ENCODE peak calls at places on chromosome 21, in six cellular contexts. One of them, this sample, is unnamed.

GRCh38 chr21:33197546-33197945 is 32.2 kb upstream of the IFNAR2 start:
- DNase-seq in small intestine: peak; percentile 82
- DNase-seq in ovary: no peak
- DNase-seq in IMR-90: no peak
- DNase-seq in RWPE2: no peak
- DNase-seq in GM23248: no peak
- DNase-seq in this sample: no peak

GRCh38 chr21:44709426-44710293 is 1.7 kb downstream of the TSPEAR start:
- DNase-seq in small intestine: no peak
- DNase-seq in ovary: no peak
- DNase-seq in IMR-90: peak; percentile 0
- DNase-seq in RWPE2: peak; percentile 70
- DNase-seq in GM23248: peak; percentile 22
- DNase-seq in this sample: peak; percentile 52

GRCh38 chr21:37994211-37994610 is 78.0 kb upstream of the KCNJ6 start:
- DNase-seq in small intestine: no peak
- DNase-seq in ovary: no peak
- DNase-seq in IMR-90: no peak
- DNase-seq in RWPE2: no peak
- DNase-seq in GM23248: no peak
- DNase-seq in this sample: no peak

GRCh38 chr21:36261459-36261858 is 58.5 kb upstream of the MORC3 start:
- DNase-seq in small intestine: no peak
- DNase-seq in ovary: no peak
- DNase-seq in IMR-90: no peak
- DNase-seq in RWPE2: no peak
- DNase-seq in GM23248: no peak
- DNase-seq in this sample: no peak

GRCh38 chr21:43805275-43805800 is 16.0 kb downstream of the RRP1 start:
- DNase-seq in small intestine: no peak
- DNase-seq in ovary: no peak
- DNase-seq in IMR-90: no peak
- DNase-seq in RWPE2: no peak
- DNase-seq in GM23248: no peak
- DNase-seq in this sample: no peak

GRCh38 chr21:41164981-41165650 is 2.8 kb upstream of the BACE2 start:
- DNase-seq in small intestine: peak; percentile 76
- DNase-seq in ovary: no peak
- DNase-seq in IMR-90: peak; percentile 58
- DNase-seq in RWPE2: peak; percentile 87
- DNase-seq in GM23248: peak; percentile 32
- DNase-seq in this sample: no peak

GRCh38 chr21:41321908-41322495 is 5.4 kb downstream of the FAM3B start:
- DNase-seq in small intestine: peak; percentile 57
- DNase-seq in ovary: no peak
- DNase-seq in IMR-90: no peak
- DNase-seq in RWPE2: no peak
- DNase-seq in GM23248: no peak
- DNase-seq in this sample: no peak

GRCh38 chr21:44455524-44456206 is 355 bp downstream of the LRRC3 start:
- DNase-seq in small intestine: peak; percentile 39
- DNase-seq in ovary: peak; percentile 27
- DNase-seq in IMR-90: no peak
- DNase-seq in RWPE2: peak; percentile 62
- DNase-seq in GM23248: peak; percentile 48
- DNase-seq in this sample: no peak

GRCh38 chr21:44263768-44264167 is 2.1 kb upstream of the DNMT3L start:
- DNase-seq in small intestine: no peak
- DNase-seq in ovary: no peak
- DNase-seq in IMR-90: no peak
- DNase-seq in RWPE2: no peak
- DNase-seq in GM23248: no peak
- DNase-seq in this sample: no peak

GRCh38 chr21:34945288-34945687 is 103.8 kb downstream of the RUNX1 start:
- DNase-seq in small intestine: no peak
- DNase-seq in ovary: no peak
- DNase-seq in IMR-90: no peak
- DNase-seq in RWPE2: no peak
- DNase-seq in GM23248: no peak
- DNase-seq in this sample: no peak

GRCh38 chr21:44365251-44365966 is 12.0 kb downstream of the TRPM2 start:
- DNase-seq in small intestine: no peak
- DNase-seq in ovary: no peak
- DNase-seq in IMR-90: no peak
- DNase-seq in RWPE2: peak; percentile 33
- DNase-seq in GM23248: no peak
- DNase-seq in this sample: peak; percentile 71

GRCh38 chr21:45766055-45766454 is 122.5 kb downstream of the PCBP3 start:
- DNase-seq in small intestine: no peak
- DNase-seq in ovary: no peak
- DNase-seq in IMR-90: no peak
- DNase-seq in RWPE2: no peak
- DNase-seq in GM23248: no peak
- DNase-seq in this sample: no peak

GRCh38 chr21:45764792-45765191 is 121.3 kb downstream of the PCBP3 start:
- DNase-seq in small intestine: no peak
- DNase-seq in ovary: no peak
- DNase-seq in IMR-90: no peak
- DNase-seq in RWPE2: no peak
- DNase-seq in GM23248: no peak
- DNase-seq in this sample: no peak

GRCh38 chr21:45763506-45763905 is 120.0 kb downstream of the PCBP3 start:
- DNase-seq in small intestine: no peak
- DNase-seq in ovary: no peak
- DNase-seq in IMR-90: no peak
- DNase-seq in RWPE2: no peak
- DNase-seq in GM23248: no peak
- DNase-seq in this sample: no peak

GRCh38 chr21:45766501-45766900 is 123.0 kb downstream of the PCBP3 start:
- DNase-seq in small intestine: no peak
- DNase-seq in ovary: no peak
- DNase-seq in IMR-90: no peak
- DNase-seq in RWPE2: no peak
- DNase-seq in GM23248: no peak
- DNase-seq in this sample: no peak

DNA sequence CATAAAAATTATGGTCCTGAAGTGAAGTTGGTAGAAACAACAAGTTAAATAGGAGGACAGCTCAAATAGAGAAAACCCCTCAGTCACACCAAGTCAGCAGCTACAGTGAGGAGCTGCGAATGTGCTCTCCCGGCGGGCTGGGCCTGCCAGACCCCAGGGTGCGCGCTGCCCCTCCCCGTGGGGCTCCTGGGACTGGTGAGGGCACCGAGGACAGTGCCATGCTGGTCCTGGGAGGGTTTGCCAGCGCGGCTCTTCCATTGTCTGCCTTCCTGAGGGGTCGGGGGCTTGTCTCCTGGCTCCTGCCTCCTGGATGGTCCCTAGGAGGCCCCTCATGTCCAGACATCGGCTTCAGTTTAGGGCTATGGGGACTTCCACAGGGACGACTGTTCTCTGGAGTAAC is 121.8 kb downstream of the PCBP3 start:
- DNase-seq in small intestine: no peak
- DNase-seq in ovary: no peak
- DNase-seq in IMR-90: no peak
- DNase-seq in RWPE2: no peak
- DNase-seq in GM23248: no peak
- DNase-seq in this sample: no peak
- H3K27ac ChIP-seq in small intestine: no peak overlapping the region
- H3K27ac ChIP-seq in ovary: no peak overlapping the region
- H3K27ac ChIP-seq in IMR-90: no peak overlapping the region
- H3K27ac ChIP-seq in RWPE2: no peak overlapping the region
- H3K27ac ChIP-seq in GM23248: no peak overlapping the region
- H3K27ac ChIP-seq in this sample: no peak overlapping the region

DNA sequence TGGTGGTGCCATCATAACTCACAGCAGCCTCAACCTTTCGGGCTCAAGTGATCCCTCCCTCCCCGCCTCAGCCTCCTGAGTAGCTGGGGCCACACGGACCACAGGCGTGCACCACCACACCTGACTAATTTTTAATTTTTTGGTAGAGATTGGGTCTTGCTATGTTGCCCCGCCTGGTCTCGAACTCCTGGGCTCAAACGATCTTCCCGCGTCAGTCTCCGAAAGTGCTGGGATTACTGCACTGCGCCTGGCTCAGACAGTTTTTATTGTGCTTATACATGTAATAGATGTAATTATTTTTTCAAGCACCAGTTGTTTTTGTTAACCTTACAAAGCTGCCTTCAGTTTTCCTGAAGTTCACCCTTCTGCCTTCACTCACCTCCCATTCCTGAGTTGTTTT is 38.0 kb upstream of the HMGN1 start:
- DNase-seq in small intestine: no peak
- DNase-seq in ovary: no peak
- DNase-seq in IMR-90: no peak
- DNase-seq in RWPE2: no peak
- DNase-seq in GM23248: no peak
- DNase-seq in this sample: no peak
- H3K27ac ChIP-seq in small intestine: no peak overlapping the region
- H3K27ac ChIP-seq in ovary: no peak overlapping the region
- H3K27ac ChIP-seq in IMR-90: no peak overlapping the region
- H3K27ac ChIP-seq in RWPE2: peak overlapping the region; percentile 49
- H3K27ac ChIP-seq in GM23248: peak overlapping the region; percentile 66
- H3K27ac ChIP-seq in this sample: peak overlapping the region; percentile 46

GRCh38 chr21:29098156-29098555 is 24.7 kb upstream of the CCT8 start:
- DNase-seq in small intestine: no peak
- DNase-seq in ovary: no peak
- DNase-seq in IMR-90: peak; percentile 23
- DNase-seq in RWPE2: no peak
- DNase-seq in GM23248: peak; percentile 27
- DNase-seq in this sample: no peak

GRCh38 chr21:29095203-29095602 is 21.8 kb upstream of the CCT8 start:
- DNase-seq in small intestine: no peak
- DNase-seq in ovary: no peak
- DNase-seq in IMR-90: no peak
- DNase-seq in RWPE2: no peak
- DNase-seq in GM23248: no peak
- DNase-seq in this sample: no peak

GRCh38 chr21:29091032-29091431 is 17.6 kb upstream of the CCT8 start:
- DNase-seq in small intestine: no peak
- DNase-seq in ovary: no peak
- DNase-seq in IMR-90: peak; percentile 84
- DNase-seq in RWPE2: no peak
- DNase-seq in GM23248: peak; percentile 89
- DNase-seq in this sample: no peak

GRCh38 chr21:29096619-29097018 is 23.2 kb upstream of the CCT8 start:
- DNase-seq in small intestine: peak; percentile 38
- DNase-seq in ovary: no peak
- DNase-seq in IMR-90: no peak
- DNase-seq in RWPE2: no peak
- DNase-seq in GM23248: no peak
- DNase-seq in this sample: no peak

DNA sequence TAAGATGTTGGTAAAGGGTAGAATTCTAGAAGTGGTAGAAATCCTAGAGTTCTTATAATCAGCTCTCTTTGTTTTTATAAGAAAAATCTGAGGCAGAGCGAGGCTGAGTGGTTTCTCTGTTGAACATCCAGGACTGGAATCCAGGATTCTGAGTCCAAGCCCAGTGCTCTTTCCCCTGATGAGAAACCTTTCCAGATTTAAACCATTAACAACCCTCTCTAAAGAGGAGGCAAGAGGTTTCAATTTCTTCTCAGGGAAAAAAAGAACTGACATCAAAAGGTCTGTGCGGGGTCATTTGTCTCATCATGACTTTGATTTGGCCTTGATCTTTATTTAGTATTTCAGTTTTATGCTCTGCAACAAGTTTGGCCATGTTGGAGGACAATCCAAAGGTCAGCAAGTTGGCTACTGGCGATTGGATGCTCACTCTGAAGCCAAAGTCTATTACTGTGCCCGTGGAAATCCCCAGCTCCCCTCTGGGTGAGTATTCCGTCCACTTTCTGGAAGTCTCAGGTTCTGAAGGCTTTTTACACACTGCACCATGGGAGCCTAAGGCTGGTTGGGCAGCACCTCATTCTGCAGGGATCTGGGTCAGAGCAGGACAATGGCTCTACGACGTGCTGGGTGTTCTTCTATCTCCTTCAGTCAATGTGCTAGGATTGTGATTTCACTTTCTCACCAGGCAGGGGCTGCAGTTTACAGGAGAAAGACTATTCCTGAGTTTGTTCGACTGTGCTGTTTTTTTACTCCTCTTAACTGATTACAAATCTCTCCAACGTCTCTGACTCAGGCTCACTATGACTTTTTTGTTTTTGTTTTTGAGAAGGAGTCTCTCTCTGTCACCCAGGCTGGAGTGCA is 18.9 kb upstream of the CCT8 start:
- DNase-seq in small intestine: peak; percentile 46
- DNase-seq in ovary: no peak
- DNase-seq in IMR-90: peak; percentile 73
- DNase-seq in RWPE2: no peak
- DNase-seq in GM23248: peak; percentile 76
- DNase-seq in this sample: no peak
- H3K27ac ChIP-seq in small intestine: no peak overlapping the region
- H3K27ac ChIP-seq in ovary: no peak overlapping the region
- H3K27ac ChIP-seq in IMR-90: peak overlapping the region; percentile 69
- H3K27ac ChIP-seq in RWPE2: peak overlapping the region; percentile 52
- H3K27ac ChIP-seq in GM23248: peak overlapping the region; percentile 78
- H3K27ac ChIP-seq in this sample: peak overlapping the region; percentile 46

DNA sequence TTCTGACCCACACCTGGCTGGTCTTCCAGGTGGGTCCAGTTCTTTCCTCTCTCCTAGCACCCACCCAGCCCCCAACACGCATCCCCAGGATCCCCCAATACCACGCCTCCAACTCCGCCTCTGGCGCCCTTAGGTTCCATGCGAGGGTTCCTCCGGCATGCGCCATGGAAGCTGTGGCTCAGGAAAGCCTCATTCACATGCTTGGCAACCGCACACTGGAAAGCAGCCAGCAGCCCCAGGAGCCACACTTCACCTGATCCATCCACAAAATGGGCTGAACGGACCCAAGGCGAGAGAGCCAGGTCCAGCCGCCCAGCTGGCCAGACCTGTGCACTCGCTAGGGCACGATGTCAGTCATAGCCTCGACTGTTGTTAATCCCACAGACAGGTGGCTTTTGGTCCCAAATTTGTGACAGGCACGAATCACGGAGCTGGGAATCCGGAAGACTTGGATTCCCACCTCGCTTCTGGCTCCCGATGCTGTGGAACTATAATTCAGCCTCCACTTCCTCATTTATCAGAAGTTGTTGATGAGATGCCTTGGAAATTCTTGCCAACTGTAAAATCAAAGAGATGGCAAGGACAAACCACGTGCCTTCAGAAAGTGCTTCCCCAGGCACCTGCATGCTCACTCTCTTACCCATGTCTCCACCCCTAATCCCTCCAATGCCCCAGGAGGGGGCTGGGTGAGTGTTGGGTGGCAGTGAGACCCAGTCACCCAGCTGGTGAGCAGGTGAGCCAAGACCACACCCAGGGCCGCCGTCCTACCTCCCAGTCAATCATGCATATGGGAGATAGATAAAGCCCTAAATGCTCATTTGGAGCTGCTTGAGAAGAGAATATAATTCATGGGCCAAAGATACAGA is 161.0 kb downstream of the PSMG1 start:
- DNase-seq in small intestine: peak; percentile 55
- DNase-seq in ovary: peak; percentile 28
- DNase-seq in IMR-90: no peak
- DNase-seq in RWPE2: no peak
- DNase-seq in GM23248: no peak
- DNase-seq in this sample: no peak
- H3K27ac ChIP-seq in small intestine: peak overlapping the region; percentile 82
- H3K27ac ChIP-seq in ovary: peak overlapping the region; percentile 67
- H3K27ac ChIP-seq in IMR-90: peak overlapping the region; percentile 88
- H3K27ac ChIP-seq in RWPE2: peak overlapping the region; percentile 80
- H3K27ac ChIP-seq in GM23248: no peak overlapping the region
- H3K27ac ChIP-seq in this sample: peak overlapping the region; percentile 72

This sample was measured in coronary artery.